ENCODE peak calls at places on chromosome 12, in ten cellular contexts. Y is CD8-positive, alpha-beta memory T cell; F is A549; R is psoas muscle; I is aorta; W is body of pancreas; N is thoracic aorta; O is endothelial cell of umbilical vein; S is mesenchymal stem cell; H is tibial artery. D is an unnamed sample. For H3K4me1, the result is how much of the 10 kb centered on the place peaks cover.

GRCh38 chr12:6745751-6746525 is 7.0 kb downstream of the MLF2 start:
- DNase-seq in Y (no peak), F (no peak), R (no peak), I (no peak), W (no peak), N (no peak), O (no peak), S (no peak), H (no peak), D (no peak)

GRCh38 chr12:87814625-87815024 is 214.6 kb downstream of the C12orf50 start:
- DNase-seq in Y (no peak), F (peak), R (no peak), I (no peak), W (no peak), N (no peak), O (no peak), S (peak), H (no peak), D (no peak)

GRCh38 chr12:51520576-51521325 is 70.3 kb upstream of the SCN8A start:
- DNase-seq in Y (no peak), F (no peak), R (no peak), I (no peak), W (no peak), N (no peak), O (no peak), S (no peak), H (no peak), D (no peak)

GRCh38 chr12:3244219-3244750 is 167.1 kb downstream of the TSPAN9 start:
- DNase-seq in Y (no peak), F (no peak), R (no peak), I (no peak), W (no peak), N (no peak), O (no peak), S (no peak), H (no peak), D (no peak)

GRCh38 chr12:54917001-54917488 is 62.7 kb downstream of the MUCL1 start:
- DNase-seq in Y (no peak), F (no peak), R (no peak), I (no peak), W (no peak), N (no peak), O (no peak), S (no peak), H (no peak), D (no peak)

GRCh38 chr12:3333583-3333982 is 157.4 kb upstream of the PRMT8 start:
- DNase-seq in Y (no peak), F (peak), R (no peak), I (peak), W (peak), N (no peak), O (no peak), S (no peak), H (no peak), D (no peak)

GRCh38 chr12:132109741-132110140 is 34.4 kb downstream of the DDX51 start:
- DNase-seq in Y (no peak), F (no peak), R (no peak), I (no peak), W (no peak), N (no peak), O (peak), S (no peak), H (no peak), D (no peak)

GRCh38 chr12:113071427-113072112 is 15.0 kb downstream of the DTX1 start:
- DNase-seq in Y (no peak), F (no peak), R (no peak), I (no peak), W (peak), N (no peak), O (no peak), S (no peak), H (no peak), D (no peak)

GRCh38 chr12:46299846-46300245 is 31.0 kb upstream of the SLC38A1 start:
- DNase-seq in Y (no peak), F (no peak), R (no peak), I (no peak), W (no peak), N (no peak), O (peak), S (no peak), H (no peak), D (no peak)

GRCh38 chr12:121793501-121793835 is at the start of gene RHOF:
- DNase-seq in Y (no peak), F (no peak), R (no peak), I (peak), W (peak), N (no peak), O (no peak), S (no peak), H (no peak), D (peak)

GRCh38 chr12:20214286-20214685 is 154.1 kb upstream of the PDE3A start:
- DNase-seq in Y (no peak), F (no peak), R (no peak), I (no peak), W (no peak), N (no peak), O (peak), S (peak), H (no peak), D (peak)

GRCh38 chr12:33115716-33116115 is 219.1 kb upstream of the PKP2 start:
- DNase-seq in Y (no peak), F (no peak), R (no peak), I (no peak), W (no peak), N (no peak), O (no peak), S (no peak), H (no peak), D (no peak)

GRCh38 chr12:95545303-95545702 is 6.0 kb downstream of the USP44 start:
- DNase-seq in Y (no peak), F (no peak), R (no peak), I (no peak), W (no peak), N (no peak), O (no peak), S (no peak), H (no peak), D (no peak)
- H3K4me3 ChIP-seq in Y (no peak), F (no peak), R (no peak), I (no peak), W (no peak), N (no peak), O (no peak), S (no peak), H (no peak), D (no peak)

DNA sequence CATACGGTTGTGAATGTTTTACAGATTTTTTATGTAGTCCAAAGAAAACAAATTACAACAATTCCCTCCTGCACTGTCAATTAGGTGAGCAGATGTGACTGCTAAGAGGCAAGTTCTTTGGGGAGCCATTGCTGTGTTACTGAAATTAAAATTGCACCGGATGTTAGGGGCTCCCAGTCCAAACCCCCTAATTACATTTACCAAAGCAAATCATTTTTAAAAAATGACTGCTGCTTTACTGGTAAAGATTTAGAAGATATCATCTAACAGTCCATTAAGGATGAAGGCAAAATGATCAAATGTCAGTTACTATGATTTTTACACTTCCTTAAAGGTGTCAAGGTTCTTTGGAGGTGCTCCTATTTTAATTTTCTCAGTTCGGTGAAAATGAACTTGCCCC is 70.1 kb upstream of the CSRP2 start:
- DNase-seq in Y (no peak), F (no peak), R (no peak), I (no peak), W (no peak), N (no peak), O (no peak), S (no peak), H (no peak), D (no peak)
- H3K4me1 ChIP-seq in Y (under half), F (under half), R (under half), I (under half), W (under half), N (under half), O (under half), S (under half), H (under half), D (under half)

DNA sequence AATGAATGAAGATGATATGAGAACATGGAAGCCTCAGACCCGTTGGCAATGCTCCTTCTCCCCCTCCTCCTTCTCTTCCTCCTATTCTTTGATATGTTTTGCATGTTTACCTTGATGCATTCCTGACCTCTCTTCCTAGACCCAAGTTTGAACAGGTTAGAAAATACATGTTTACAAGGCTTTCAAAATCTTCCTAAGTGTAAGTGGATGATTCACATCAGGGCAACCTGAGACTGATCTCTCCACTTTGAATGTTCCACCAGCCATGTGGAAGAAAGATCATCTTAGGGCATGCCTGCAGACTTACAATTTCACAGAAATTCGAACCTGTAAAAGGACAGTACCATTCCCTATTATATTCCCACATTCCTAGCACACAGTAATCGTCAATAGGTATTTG is 18.0 kb upstream of the LDHB start:
- DNase-seq in Y (no peak), F (no peak), R (no peak), I (no peak), W (no peak), N (no peak), O (no peak), S (no peak), H (no peak), D (no peak)
- H3K4me3 ChIP-seq in Y (no peak), F (no peak), R (no peak), I (no peak), W (no peak), N (no peak), O (no peak), S (no peak), H (no peak), D (no peak)

DNA sequence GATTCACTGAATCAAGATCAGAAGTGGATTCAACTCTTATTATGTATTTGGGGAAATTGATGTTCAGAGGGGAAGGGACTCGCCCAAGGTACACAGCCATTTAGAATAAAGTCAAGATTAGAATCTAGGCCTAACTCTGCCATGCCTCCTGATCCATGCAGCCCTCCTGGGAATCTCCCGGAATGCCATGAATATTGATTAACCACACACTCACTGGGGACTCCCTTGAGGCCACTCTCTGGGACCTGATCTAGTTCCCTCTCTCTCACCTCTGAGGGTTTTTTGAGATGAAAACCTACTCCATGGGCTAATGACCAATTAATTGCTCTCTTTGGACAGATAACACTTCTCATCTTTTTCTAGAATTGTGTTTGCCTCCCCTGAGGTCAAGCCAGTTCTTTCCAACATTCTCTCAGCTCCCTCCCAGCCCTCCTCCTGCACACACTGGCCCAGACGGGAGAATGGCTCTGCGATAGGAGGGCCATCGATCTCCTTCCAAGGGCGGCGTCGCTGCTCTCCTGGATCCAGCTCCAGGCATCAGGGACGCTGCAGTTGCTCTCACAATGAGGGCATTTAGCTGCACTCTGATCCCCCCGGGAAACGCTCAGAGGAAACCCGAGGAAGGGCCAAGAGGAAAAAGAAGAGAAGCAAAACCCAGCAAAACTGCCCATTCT is 22.6 kb downstream of the WSCD2 start:
- DNase-seq in Y (no peak), F (no peak), R (no peak), I (no peak), W (no peak), N (no peak), O (no peak), S (no peak), H (no peak), D (no peak)
- H3K4me1 ChIP-seq in Y (under half), F (under half), R (under half), I (under half), W (under half), N (under half), O (under half), S (under half), H (under half), D (under half)

GRCh38 chr12:110578522-110579238 is 4.4 kb downstream of the PPTC7 start:
- DNase-seq in Y (peak), F (no peak), R (no peak), I (no peak), W (no peak), N (no peak), O (no peak), S (no peak), H (no peak), D (no peak)
- H3K4me3 ChIP-seq in Y (peak), F (peak), R (peak), I (no peak), W (no peak), N (no peak), O (no peak), S (peak), H (no peak), D (peak)

DNA sequence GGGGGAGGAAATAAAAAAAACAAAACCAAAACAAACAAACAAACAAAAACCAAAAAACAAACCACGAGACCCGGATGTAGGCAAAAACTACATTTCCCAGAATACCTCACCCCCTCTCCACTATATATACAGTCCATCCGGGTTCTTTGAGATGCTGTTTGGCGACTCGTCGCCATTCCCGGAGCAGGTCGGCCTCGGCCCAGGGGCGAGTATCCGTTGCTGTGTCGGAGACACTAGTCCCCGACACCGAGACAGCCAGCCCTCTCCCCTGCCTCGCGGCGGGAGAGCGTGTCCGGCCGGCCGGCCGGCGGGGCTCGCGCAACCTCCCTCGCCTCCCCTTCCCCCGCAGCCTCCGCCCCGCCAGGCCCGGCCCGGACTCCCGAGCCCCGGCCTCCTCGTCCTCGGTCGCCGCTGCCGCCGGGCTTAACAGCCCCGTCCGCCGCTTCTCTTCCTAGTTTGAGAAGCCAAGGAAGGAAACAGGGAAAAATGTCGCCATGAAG is at the start of gene RNF10:
- DNase-seq in Y (peak), F (peak), R (peak), I (peak), W (peak), N (no peak), O (peak), S (peak), H (peak), D (peak)
- H3K4me1 ChIP-seq in Y (under half), F (under half), R (under half), I (under half), W (under half), N (under half), O (under half), S (under half), H (half or more), D (under half)

DNA sequence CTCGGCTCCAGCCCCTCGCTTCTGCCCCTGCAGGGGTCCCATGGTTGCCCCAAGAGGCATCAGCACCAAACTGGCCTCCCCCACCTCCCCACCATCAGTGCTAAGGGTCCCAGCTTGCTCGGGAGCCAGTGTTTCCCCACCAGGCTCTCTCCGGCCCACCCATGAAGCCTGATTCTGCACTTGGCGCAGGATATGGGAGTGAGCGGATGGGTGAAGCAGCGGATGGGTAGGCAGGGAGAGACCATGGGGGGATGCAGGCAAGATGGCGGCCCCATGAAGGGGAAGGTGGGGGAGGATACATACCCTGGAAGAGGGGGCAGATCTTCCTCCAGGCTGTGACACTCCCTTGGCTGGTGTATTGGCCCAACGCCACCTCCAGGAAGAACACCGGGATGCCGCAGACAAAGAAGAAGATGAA is 9.7 kb downstream of the SLC6A12 start:
- DNase-seq in Y (no peak), F (no peak), R (no peak), I (no peak), W (no peak), N (no peak), O (no peak), S (no peak), H (no peak), D (no peak)
- H3K4me3 ChIP-seq in Y (no peak), F (peak), R (peak), I (no peak), W (no peak), N (peak), O (no peak), S (peak), H (no peak), D (peak)

GRCh38 chr12:52899338-52900035 is 5.4 kb downstream of the KRT8 start:
- DNase-seq in Y (no peak), F (no peak), R (no peak), I (no peak), W (no peak), N (no peak), O (no peak), S (no peak), H (no peak), D (no peak)
- H3K4me1 ChIP-seq in Y (under half), F (half or more), R (under half), I (under half), W (half or more), N (under half), O (under half), S (under half), H (under half), D (under half)

DNA sequence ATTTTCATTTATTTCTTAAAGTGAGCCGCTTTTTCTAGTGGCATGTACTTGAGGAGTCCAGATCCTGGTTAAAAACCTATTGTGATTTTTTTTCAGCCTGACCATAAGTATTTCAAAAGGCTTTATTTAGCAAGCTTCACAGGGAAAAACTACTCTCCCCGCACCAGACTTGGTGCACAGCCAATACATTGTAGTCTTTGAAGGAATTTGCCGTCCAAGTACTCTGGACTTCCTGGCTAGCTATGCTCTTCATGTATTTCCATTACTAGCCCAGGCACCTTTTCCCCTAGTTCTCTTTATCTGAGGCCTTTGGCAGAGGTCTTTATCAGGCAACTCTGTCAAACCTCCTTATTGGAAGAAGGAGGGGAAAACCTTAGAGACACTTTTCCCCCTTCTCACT is 234.7 kb downstream of the CCDC91 start:
- DNase-seq in Y (no peak), F (no peak), R (no peak), I (peak), W (peak), N (no peak), O (peak), S (peak), H (no peak), D (peak)
- H3K4me3 ChIP-seq in Y (no peak), F (no peak), R (no peak), I (no peak), W (no peak), N (no peak), O (no peak), S (no peak), H (no peak), D (no peak)

D was measured in adipocyte.